ENCODE peak calls at places on chromosome 4, in eight cellular contexts. One of them, this sample, is unnamed. For H3K4me1, the result is how much of the 10 kb centered on the place peaks cover.

GRCh38 chr4:152160236-152160800 is 375.6 kb downstream of the FBXW7 start:
- DNase-seq in lung: no peak
- DNase-seq in mesenchymal stem cell: no peak
- DNase-seq in pancreas: no peak
- DNase-seq in effector memory CD4-positive, alpha-beta T cell: no peak
- DNase-seq in ovary: no peak
- DNase-seq in heart right ventricle: no peak
- DNase-seq in CD8-positive, alpha-beta memory T cell: no peak
- DNase-seq in this sample: no peak

GRCh38 chr4:156294577-156294976 is 340.9 kb upstream of the CTSO start:
- DNase-seq in pancreas: no peak
- DNase-seq in heart right ventricle: no peak
- DNase-seq in effector memory CD4-positive, alpha-beta T cell: no peak
- DNase-seq in CD8-positive, alpha-beta memory T cell: no peak
- DNase-seq in mesenchymal stem cell: peak
- DNase-seq in ovary: no peak
- DNase-seq in lung: no peak
- DNase-seq in this sample: peak

GRCh38 chr4:36187723-36188333 is 56.5 kb downstream of the ARAP2 start:
- DNase-seq in mesenchymal stem cell: peak
- DNase-seq in CD8-positive, alpha-beta memory T cell: peak
- DNase-seq in effector memory CD4-positive, alpha-beta T cell: no peak
- DNase-seq in heart right ventricle: no peak
- DNase-seq in lung: no peak
- DNase-seq in pancreas: no peak
- DNase-seq in ovary: no peak
- DNase-seq in this sample: peak

GRCh38 chr4:98557497-98557896 is 100.9 kb downstream of the TSPAN5 start:
- DNase-seq in heart right ventricle: no peak
- DNase-seq in mesenchymal stem cell: peak
- DNase-seq in CD8-positive, alpha-beta memory T cell: no peak
- DNase-seq in pancreas: no peak
- DNase-seq in effector memory CD4-positive, alpha-beta T cell: no peak
- DNase-seq in lung: peak
- DNase-seq in ovary: no peak
- DNase-seq in this sample: no peak

GRCh38 chr4:57020467-57021101 is 41.9 kb downstream of the POLR2B start:
- DNase-seq in lung: no peak
- DNase-seq in CD8-positive, alpha-beta memory T cell: no peak
- DNase-seq in pancreas: no peak
- DNase-seq in mesenchymal stem cell: peak
- DNase-seq in heart right ventricle: no peak
- DNase-seq in effector memory CD4-positive, alpha-beta T cell: no peak
- DNase-seq in ovary: no peak
- DNase-seq in this sample: no peak

GRCh38 chr4:100289530-100289888 is 99.2 kb upstream of the DDIT4L start:
- DNase-seq in heart right ventricle: no peak
- DNase-seq in pancreas: no peak
- DNase-seq in mesenchymal stem cell: no peak
- DNase-seq in effector memory CD4-positive, alpha-beta T cell: no peak
- DNase-seq in ovary: no peak
- DNase-seq in CD8-positive, alpha-beta memory T cell: no peak
- DNase-seq in lung: no peak
- DNase-seq in this sample: no peak

GRCh38 chr4:56941403-56941802 is 33.7 kb downstream of the REST start:
- DNase-seq in mesenchymal stem cell: no peak
- DNase-seq in pancreas: no peak
- DNase-seq in heart right ventricle: no peak
- DNase-seq in effector memory CD4-positive, alpha-beta T cell: no peak
- DNase-seq in ovary: no peak
- DNase-seq in lung: no peak
- DNase-seq in CD8-positive, alpha-beta memory T cell: no peak
- DNase-seq in this sample: no peak

GRCh38 chr4:87012265-87012953 is 77.6 kb downstream of the AFF1 start:
- DNase-seq in ovary: no peak
- DNase-seq in CD8-positive, alpha-beta memory T cell: no peak
- DNase-seq in heart right ventricle: no peak
- DNase-seq in effector memory CD4-positive, alpha-beta T cell: no peak
- DNase-seq in mesenchymal stem cell: no peak
- DNase-seq in pancreas: no peak
- DNase-seq in lung: no peak
- DNase-seq in this sample: no peak

GRCh38 chr4:82031386-82031785 is 342.4 kb downstream of the HNRNPD start:
- DNase-seq in ovary: no peak
- DNase-seq in mesenchymal stem cell: no peak
- DNase-seq in pancreas: no peak
- DNase-seq in lung: no peak
- DNase-seq in CD8-positive, alpha-beta memory T cell: no peak
- DNase-seq in effector memory CD4-positive, alpha-beta T cell: no peak
- DNase-seq in heart right ventricle: no peak
- DNase-seq in this sample: no peak

GRCh38 chr4:126888968-126889367 is 743.8 kb upstream of the INTU start:
- DNase-seq in CD8-positive, alpha-beta memory T cell: no peak
- DNase-seq in pancreas: no peak
- DNase-seq in mesenchymal stem cell: peak
- DNase-seq in effector memory CD4-positive, alpha-beta T cell: no peak
- DNase-seq in lung: no peak
- DNase-seq in ovary: no peak
- DNase-seq in heart right ventricle: no peak
- DNase-seq in this sample: no peak

GRCh38 chr4:89586864-89587263 is 250.1 kb downstream of the SNCA start:
- DNase-seq in effector memory CD4-positive, alpha-beta T cell: no peak
- DNase-seq in pancreas: no peak
- DNase-seq in CD8-positive, alpha-beta memory T cell: no peak
- DNase-seq in heart right ventricle: no peak
- DNase-seq in ovary: no peak
- DNase-seq in mesenchymal stem cell: peak
- DNase-seq in lung: no peak
- DNase-seq in this sample: no peak

DNA sequence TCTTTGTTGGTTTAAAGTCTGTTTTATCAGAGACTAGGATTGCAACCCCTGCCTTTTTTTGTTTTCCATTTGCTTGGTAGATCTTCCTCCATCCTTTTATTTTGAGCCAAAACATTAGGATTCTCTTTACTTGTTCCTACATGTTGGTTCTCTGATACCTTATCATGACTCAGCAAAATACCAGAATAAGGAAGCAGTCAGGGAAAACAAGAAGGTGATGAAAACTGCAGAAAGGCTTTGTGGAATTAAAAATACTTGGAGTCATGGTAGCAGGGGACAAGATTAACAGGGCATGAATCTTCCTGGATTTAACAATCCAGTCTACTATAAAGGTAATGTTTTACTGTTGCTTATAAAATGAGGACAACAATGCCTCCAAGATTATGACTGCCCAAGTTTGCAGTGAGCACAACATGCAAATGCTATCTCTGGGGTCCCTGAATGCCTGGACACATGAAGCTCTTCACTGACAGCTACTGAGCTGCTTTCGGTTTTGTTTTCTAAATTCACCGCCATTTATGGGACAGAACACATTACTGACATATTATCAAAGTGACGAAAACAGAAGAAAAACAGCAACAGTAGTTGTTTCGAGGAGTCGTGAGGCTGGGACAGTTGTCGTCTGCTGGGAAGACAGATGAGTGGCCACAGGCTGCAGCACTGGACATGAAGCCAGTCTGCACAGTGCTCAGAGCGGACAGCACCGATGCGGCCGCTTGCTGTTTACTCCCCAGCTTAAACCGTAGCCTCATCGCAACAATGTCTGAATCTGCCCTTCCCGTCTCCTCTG is 174.5 kb upstream of the DKK2 start:
- DNase-seq in mesenchymal stem cell: peak
- DNase-seq in heart right ventricle: no peak
- DNase-seq in ovary: no peak
- DNase-seq in CD8-positive, alpha-beta memory T cell: no peak
- DNase-seq in lung: no peak
- DNase-seq in effector memory CD4-positive, alpha-beta T cell: no peak
- DNase-seq in pancreas: no peak
- DNase-seq in this sample: no peak
- H3K4me3 ChIP-seq in mesenchymal stem cell: peak
- H3K4me3 ChIP-seq in heart right ventricle: no peak
- H3K4me3 ChIP-seq in ovary: no peak
- H3K4me3 ChIP-seq in CD8-positive, alpha-beta memory T cell: no peak
- H3K4me3 ChIP-seq in lung: peak
- H3K4me3 ChIP-seq in effector memory CD4-positive, alpha-beta T cell: no peak
- H3K4me3 ChIP-seq in pancreas: no peak
- H3K4me3 ChIP-seq in this sample: no peak

DNA sequence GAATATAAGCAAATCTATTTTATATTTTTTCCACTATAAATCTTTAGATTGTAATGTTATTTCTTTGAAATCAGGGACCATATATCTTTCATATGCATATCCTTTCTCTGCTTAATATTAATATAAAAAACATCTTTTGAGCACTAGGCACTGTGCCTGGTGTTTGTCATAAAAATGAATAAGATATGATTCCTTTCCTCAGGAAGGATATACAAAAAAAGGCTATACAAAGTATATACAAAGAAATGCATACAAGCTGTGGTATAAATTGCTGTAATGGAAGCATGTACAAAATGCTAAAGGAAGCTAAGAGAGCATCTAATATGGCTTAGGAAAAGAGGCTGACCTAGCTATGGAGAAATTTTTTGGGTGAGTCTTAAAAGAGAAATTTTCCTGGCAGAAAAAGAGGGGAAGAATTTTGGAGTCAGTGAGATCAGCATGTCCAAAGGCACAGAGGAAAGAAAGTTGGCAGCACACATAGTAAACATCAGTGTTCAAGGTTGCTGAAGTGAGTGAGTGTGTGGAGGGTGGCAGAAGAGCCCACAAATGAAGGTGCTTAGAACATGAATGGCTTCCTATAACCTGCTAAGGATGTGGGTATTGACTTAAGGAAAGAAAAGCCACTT is 500.0 kb downstream of the SPRY1 start:
- DNase-seq in pancreas: no peak
- DNase-seq in CD8-positive, alpha-beta memory T cell: no peak
- DNase-seq in mesenchymal stem cell: no peak
- DNase-seq in ovary: no peak
- DNase-seq in lung: no peak
- DNase-seq in effector memory CD4-positive, alpha-beta T cell: no peak
- DNase-seq in heart right ventricle: no peak
- DNase-seq in this sample: no peak
- H3K4me1 ChIP-seq in pancreas: under half
- H3K4me1 ChIP-seq in CD8-positive, alpha-beta memory T cell: under half
- H3K4me1 ChIP-seq in mesenchymal stem cell: under half
- H3K4me1 ChIP-seq in ovary: under half
- H3K4me1 ChIP-seq in lung: under half
- H3K4me1 ChIP-seq in effector memory CD4-positive, alpha-beta T cell: under half
- H3K4me1 ChIP-seq in heart right ventricle: under half
- H3K4me1 ChIP-seq in this sample: under half

GRCh38 chr4:38101563-38101962 is 141.4 kb downstream of the PTTG2 start:
- DNase-seq in pancreas: no peak
- DNase-seq in heart right ventricle: no peak
- DNase-seq in CD8-positive, alpha-beta memory T cell: no peak
- DNase-seq in mesenchymal stem cell: no peak
- DNase-seq in lung: no peak
- DNase-seq in ovary: no peak
- DNase-seq in effector memory CD4-positive, alpha-beta T cell: no peak
- DNase-seq in this sample: no peak
- H3K27ac ChIP-seq in pancreas: no peak
- H3K27ac ChIP-seq in heart right ventricle: no peak
- H3K27ac ChIP-seq in CD8-positive, alpha-beta memory T cell: no peak
- H3K27ac ChIP-seq in mesenchymal stem cell: no peak
- H3K27ac ChIP-seq in lung: no peak
- H3K27ac ChIP-seq in ovary: no peak
- H3K27ac ChIP-seq in effector memory CD4-positive, alpha-beta T cell: no peak
- H3K27ac ChIP-seq in this sample: no peak

GRCh38 chr4:76585897-76586360 is 150.9 kb downstream of the SHROOM3 start:
- DNase-seq in ovary: peak
- DNase-seq in lung: peak
- DNase-seq in mesenchymal stem cell: peak
- DNase-seq in heart right ventricle: peak
- DNase-seq in effector memory CD4-positive, alpha-beta T cell: no peak
- DNase-seq in pancreas: peak
- DNase-seq in CD8-positive, alpha-beta memory T cell: peak
- DNase-seq in this sample: no peak
- H3K4me3 ChIP-seq in ovary: peak
- H3K4me3 ChIP-seq in lung: peak
- H3K4me3 ChIP-seq in mesenchymal stem cell: peak
- H3K4me3 ChIP-seq in heart right ventricle: no peak
- H3K4me3 ChIP-seq in effector memory CD4-positive, alpha-beta T cell: no peak
- H3K4me3 ChIP-seq in pancreas: peak
- H3K4me3 ChIP-seq in CD8-positive, alpha-beta memory T cell: no peak
- H3K4me3 ChIP-seq in this sample: peak

GRCh38 chr4:138003248-138003647 is 238.9 kb downstream of the SLC7A11 start:
- DNase-seq in heart right ventricle: no peak
- DNase-seq in pancreas: no peak
- DNase-seq in mesenchymal stem cell: no peak
- DNase-seq in effector memory CD4-positive, alpha-beta T cell: no peak
- DNase-seq in ovary: no peak
- DNase-seq in CD8-positive, alpha-beta memory T cell: no peak
- DNase-seq in lung: no peak
- DNase-seq in this sample: no peak
- H3K4me1 ChIP-seq in heart right ventricle: under half
- H3K4me1 ChIP-seq in pancreas: under half
- H3K4me1 ChIP-seq in mesenchymal stem cell: under half
- H3K4me1 ChIP-seq in effector memory CD4-positive, alpha-beta T cell: under half
- H3K4me1 ChIP-seq in ovary: under half
- H3K4me1 ChIP-seq in CD8-positive, alpha-beta memory T cell: under half
- H3K4me1 ChIP-seq in lung: under half
- H3K4me1 ChIP-seq in this sample: under half

GRCh38 chr4:74415602-74416300 is 29.2 kb upstream of the AREG start:
- DNase-seq in ovary: no peak
- DNase-seq in effector memory CD4-positive, alpha-beta T cell: no peak
- DNase-seq in pancreas: no peak
- DNase-seq in lung: no peak
- DNase-seq in heart right ventricle: no peak
- DNase-seq in CD8-positive, alpha-beta memory T cell: no peak
- DNase-seq in mesenchymal stem cell: no peak
- DNase-seq in this sample: no peak
- H3K27ac ChIP-seq in ovary: no peak
- H3K27ac ChIP-seq in effector memory CD4-positive, alpha-beta T cell: no peak
- H3K27ac ChIP-seq in pancreas: no peak
- H3K27ac ChIP-seq in lung: no peak
- H3K27ac ChIP-seq in heart right ventricle: no peak
- H3K27ac ChIP-seq in CD8-positive, alpha-beta memory T cell: no peak
- H3K27ac ChIP-seq in mesenchymal stem cell: no peak
- H3K27ac ChIP-seq in this sample: no peak

GRCh38 chr4:4386736-4387392 is at the start of gene NSG1:
- DNase-seq in heart right ventricle: peak
- DNase-seq in lung: no peak
- DNase-seq in ovary: peak
- DNase-seq in effector memory CD4-positive, alpha-beta T cell: peak
- DNase-seq in CD8-positive, alpha-beta memory T cell: peak
- DNase-seq in mesenchymal stem cell: peak
- DNase-seq in pancreas: no peak
- DNase-seq in this sample: no peak

GRCh38 chr4:4384837-4385236 is 2.1 kb upstream of the NSG1 start:
- DNase-seq in mesenchymal stem cell: peak
- DNase-seq in heart right ventricle: no peak
- DNase-seq in lung: no peak
- DNase-seq in effector memory CD4-positive, alpha-beta T cell: no peak
- DNase-seq in ovary: no peak
- DNase-seq in pancreas: no peak
- DNase-seq in CD8-positive, alpha-beta memory T cell: no peak
- DNase-seq in this sample: no peak

GRCh38 chr4:4386296-4386735 is 586 bp upstream of the NSG1 start:
- DNase-seq in heart right ventricle: no peak
- DNase-seq in CD8-positive, alpha-beta memory T cell: peak
- DNase-seq in lung: no peak
- DNase-seq in mesenchymal stem cell: peak
- DNase-seq in ovary: peak
- DNase-seq in pancreas: no peak
- DNase-seq in effector memory CD4-positive, alpha-beta T cell: peak
- DNase-seq in this sample: no peak

GRCh38 chr4:4387531-4388311 is 819 bp downstream of the NSG1 start:
- DNase-seq in mesenchymal stem cell: peak
- DNase-seq in ovary: peak
- DNase-seq in heart right ventricle: no peak
- DNase-seq in CD8-positive, alpha-beta memory T cell: peak
- DNase-seq in pancreas: no peak
- DNase-seq in lung: no peak
- DNase-seq in effector memory CD4-positive, alpha-beta T cell: no peak
- DNase-seq in this sample: no peak

GRCh38 chr4:4385729-4386295 is 1.1 kb upstream of the NSG1 start:
- DNase-seq in lung: no peak
- DNase-seq in CD8-positive, alpha-beta memory T cell: no peak
- DNase-seq in mesenchymal stem cell: no peak
- DNase-seq in heart right ventricle: no peak
- DNase-seq in pancreas: no peak
- DNase-seq in ovary: no peak
- DNase-seq in effector memory CD4-positive, alpha-beta T cell: no peak
- DNase-seq in this sample: no peak
- H3K4me3 ChIP-seq in lung: no peak
- H3K4me3 ChIP-seq in CD8-positive, alpha-beta memory T cell: peak
- H3K4me3 ChIP-seq in mesenchymal stem cell: no peak
- H3K4me3 ChIP-seq in heart right ventricle: no peak
- H3K4me3 ChIP-seq in pancreas: peak
- H3K4me3 ChIP-seq in ovary: peak
- H3K4me3 ChIP-seq in effector memory CD4-positive, alpha-beta T cell: peak
- H3K4me3 ChIP-seq in this sample: no peak